ENCODE peak calls at places on chromosomes 11 and 22, in eight cellular contexts. L is mesenchymal stem cell; J is naive thymus-derived CD4-positive, alpha-beta T cell; M is MG63; T is effector memory CD4-positive, alpha-beta T cell; A is fibroblast of the aortic adventitia; F is HFF-Myc; K is A549. G is an unnamed sample.

GRCh38 chr22:20305894-20306645 is 13.8 kb downstream of the DGCR6L start:
- DNase-seq in L (no peak), J (no peak), M (no peak), T (no peak), A (no peak), F (no peak), K (no peak), G (no peak)

GRCh38 chr22:33167998-33168397 is 109.8 kb upstream of the SYN3 start:
- DNase-seq in L (no peak), J (no peak), M (no peak), T (no peak), A (no peak), F (no peak), K (no peak), G (no peak)

GRCh38 chr11:63595296-63595695 is 18.9 kb downstream of the PLAAT3 start:
- DNase-seq in L (no peak), J (no peak), M (peak), T (no peak), A (peak), F (no peak), K (no peak), G (no peak)

GRCh38 chr11:297666-298405 is 1.5 kb downstream of the IFITM5 start:
- DNase-seq in L (no peak), J (no peak), M (no peak), T (no peak), A (peak), F (no peak), K (no peak), G (no peak)

GRCh38 chr22:24129980-24130379 is 51.3 kb upstream of the SUSD2 start:
- DNase-seq in L (no peak), J (no peak), M (no peak), T (no peak), A (no peak), F (no peak), K (no peak), G (no peak)

GRCh38 chr11:48150213-48150612 is 66.4 kb upstream of the OR4B1 start:
- DNase-seq in L (no peak), J (no peak), M (no peak), T (no peak), A (peak), F (no peak), K (no peak), G (peak)

GRCh38 chr11:22246992-22247391 is 54.1 kb downstream of the ANO5 start:
- DNase-seq in L (no peak), J (no peak), M (no peak), T (no peak), A (no peak), F (no peak), K (no peak), G (no peak)

GRCh38 chr22:26169312-26170111 is at the start of gene SEZ6L:
- DNase-seq in L (no peak), J (no peak), M (no peak), T (no peak), A (no peak), F (no peak), K (no peak), G (no peak)

GRCh38 chr22:32619614-32620426 is 145.2 kb downstream of the FBXO7 start:
- DNase-seq in L (peak), J (no peak), M (peak), T (no peak), A (peak), F (no peak), K (no peak), G (peak)

GRCh38 chr22:44383652-44384562 is 71.2 kb upstream of the SHISAL1 start:
- DNase-seq in L (no peak), J (no peak), M (no peak), T (no peak), A (no peak), F (no peak), K (no peak), G (no peak)

GRCh38 chr11:129319751-129320150 is 55.9 kb upstream of the BARX2 start:
- DNase-seq in L (no peak), J (no peak), M (no peak), T (no peak), A (no peak), F (no peak), K (no peak), G (no peak)

GRCh38 chr11:65400295-65401072 is 14.0 kb downstream of the FRMD8 start:
- DNase-seq in L (no peak), J (no peak), M (no peak), T (no peak), A (no peak), F (no peak), K (no peak), G (no peak)

GRCh38 chr11:127052420-127052819 is 51.9 kb upstream of the KIRREL3 start:
- DNase-seq in L (no peak), J (no peak), M (no peak), T (no peak), A (no peak), F (no peak), K (no peak), G (no peak)

GRCh38 chr22:22552630-22553029 is 6.4 kb downstream of the PRAME start:
- DNase-seq in L (no peak), J (no peak), M (no peak), T (no peak), A (no peak), F (no peak), K (no peak), G (no peak)

GRCh38 chr11:15278129-15278528 is 163.4 kb downstream of the INSC start:
- DNase-seq in L (peak), J (no peak), M (no peak), T (no peak), A (no peak), F (no peak), K (no peak), G (no peak)

GRCh38 chr11:17256512-17256911 is 20.0 kb upstream of the NUCB2 start:
- DNase-seq in L (peak), J (no peak), M (peak), T (no peak), A (peak), F (peak), K (no peak), G (peak)

GRCh38 chr11:112499908-112500204 is 239.2 kb upstream of the PLET1 start:
- DNase-seq in L (no peak), J (no peak), M (no peak), T (no peak), A (no peak), F (no peak), K (no peak), G (no peak)

GRCh38 chr11:35352107-35352888 is 67.1 kb downstream of the SLC1A2 start:
- DNase-seq in L (no peak), J (no peak), M (peak), T (no peak), A (peak), F (no peak), K (no peak), G (no peak)

GRCh38 chr11:10044618-10045017 is 249.4 kb downstream of the SBF2 start:
- DNase-seq in L (no peak), J (no peak), M (no peak), T (no peak), A (no peak), F (no peak), K (no peak), G (no peak)

GRCh38 chr11:35287491-35287890 is 131.9 kb downstream of the SLC1A2 start:
- DNase-seq in L (no peak), J (no peak), M (no peak), T (no peak), A (no peak), F (no peak), K (no peak), G (no peak)

GRCh38 chr11:126510621-126511370 is 155.3 kb downstream of the ST3GAL4 start:
- DNase-seq in L (no peak), J (no peak), M (no peak), T (no peak), A (peak), F (no peak), K (no peak), G (no peak)

GRCh38 chr11:112899235-112899634 is 62.0 kb upstream of the NCAM1 start:
- DNase-seq in L (no peak), J (no peak), M (no peak), T (no peak), A (no peak), F (no peak), K (no peak), G (no peak)

GRCh38 chr11:10520562-10520961 is 20.4 kb downstream of the RNF141 start:
- DNase-seq in L (no peak), J (no peak), M (no peak), T (no peak), A (no peak), F (no peak), K (no peak), G (no peak)

GRCh38 chr11:104163100-104164027 is 583 bp downstream of the PDGFD start:
- DNase-seq in L (peak), J (no peak), M (peak), T (no peak), A (peak), F (no peak), K (peak), G (no peak)

GRCh38 chr22:30301995-30302809 is 12.9 kb upstream of the CASTOR1 start:
- DNase-seq in L (peak), J (no peak), M (no peak), T (no peak), A (peak), F (no peak), K (no peak), G (peak)

GRCh38 chr11:103596323-103596722 is 440.1 kb upstream of the DDI1 start:
- DNase-seq in L (no peak), J (no peak), M (no peak), T (no peak), A (no peak), F (no peak), K (no peak), G (no peak)

GRCh38 chr22:25896098-25896497 is 154.1 kb downstream of the MYO18B start:
- DNase-seq in L (no peak), J (no peak), M (no peak), T (no peak), A (no peak), F (no peak), K (no peak), G (no peak)

GRCh38 chr11:95584180-95584579 is 205.4 kb downstream of the FAM76B start:
- DNase-seq in L (peak), J (no peak), M (no peak), T (no peak), A (peak), F (no peak), K (no peak), G (no peak)

GRCh38 chr11:29173660-29174062 is 843.2 kb downstream of the KCNA4 start:
- DNase-seq in L (peak), J (no peak), M (no peak), T (no peak), A (peak), F (peak), K (peak), G (peak)

GRCh38 chr11:19696073-19696472 is 16.6 kb upstream of the NAV2 start:
- DNase-seq in L (no peak), J (no peak), M (no peak), T (no peak), A (no peak), F (no peak), K (no peak), G (no peak)

GRCh38 chr11:44136176-44136945 is 40.9 kb downstream of the EXT2 start:
- DNase-seq in L (no peak), J (no peak), M (no peak), T (no peak), A (no peak), F (no peak), K (no peak), G (no peak)

GRCh38 chr11:67194096-67194495 is 72.2 kb upstream of the GRK2 start:
- DNase-seq in L (no peak), J (no peak), M (no peak), T (no peak), A (no peak), F (no peak), K (no peak), G (no peak)

GRCh38 chr11:92380882-92381281 is 156.3 kb downstream of the FAT3 start:
- DNase-seq in L (no peak), J (no peak), M (peak), T (no peak), A (peak), F (peak), K (no peak), G (peak)

GRCh38 chr11:122491486-122491885 is 164.0 kb upstream of the UBASH3B start:
- DNase-seq in L (no peak), J (no peak), M (no peak), T (no peak), A (peak), F (peak), K (no peak), G (peak)

GRCh38 chr22:33271390-33272161 is 213.4 kb upstream of the SYN3 start:
- DNase-seq in L (no peak), J (no peak), M (peak), T (no peak), A (peak), F (no peak), K (no peak), G (no peak)

GRCh38 chr22:32588063-32588462 is 113.5 kb downstream of the FBXO7 start:
- DNase-seq in L (no peak), J (no peak), M (no peak), T (no peak), A (no peak), F (no peak), K (no peak), G (no peak)

GRCh38 chr22:35835998-35836691 is 118.5 kb downstream of the APOL5 start:
- DNase-seq in L (peak), J (no peak), M (peak), T (no peak), A (peak), F (peak), K (peak), G (peak)

GRCh38 chr11:59918987-59919589 is 19.1 kb upstream of the OOSP1 start:
- DNase-seq in L (peak), J (no peak), M (peak), T (no peak), A (peak), F (no peak), K (peak), G (no peak)

GRCh38 chr22:37117092-37117491 is 7.6 kb upstream of the TMPRSS6 start:
- DNase-seq in L (no peak), J (no peak), M (no peak), T (no peak), A (no peak), F (no peak), K (no peak), G (no peak)
- H3K4me3 ChIP-seq in L (no peak), J (no peak), M (no peak), T (no peak), A (no peak), F (no peak), K (no peak), G (no peak)

DNA sequence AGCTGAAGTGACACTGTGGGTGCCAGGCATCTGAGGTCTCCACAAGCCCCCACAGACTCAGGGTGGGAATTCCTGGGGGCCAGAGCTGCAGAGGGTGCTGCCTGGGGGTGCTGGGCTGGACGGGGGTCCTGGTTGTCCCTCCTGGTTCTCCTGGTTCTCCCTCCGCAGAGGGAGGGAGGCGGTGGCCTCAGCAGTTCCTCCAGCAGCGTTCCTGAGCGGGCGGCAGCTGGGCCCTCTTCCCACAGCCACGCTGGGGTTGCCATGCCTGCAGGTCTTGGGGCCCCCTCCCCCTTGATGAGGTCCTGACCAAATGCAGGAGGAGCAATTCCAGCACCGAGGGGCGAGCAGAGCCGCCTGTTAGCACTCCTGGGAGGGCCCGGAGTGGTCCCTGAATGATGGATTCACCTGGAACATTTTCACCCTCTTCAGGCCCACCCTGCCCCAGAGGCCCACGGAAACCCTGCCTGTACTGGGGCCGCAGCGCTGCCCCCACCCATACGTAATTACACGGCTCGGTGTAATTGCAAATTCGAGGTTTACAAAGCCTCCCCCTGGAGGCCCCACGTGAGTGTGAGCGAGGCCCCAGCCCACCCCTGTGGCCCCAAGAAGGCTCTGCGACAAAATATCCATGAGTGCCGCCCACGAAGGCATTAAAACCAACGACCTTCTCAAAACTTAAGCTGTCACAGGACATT is 635 bp downstream of the C11orf21 start:
- DNase-seq in L (no peak), J (peak), M (no peak), T (no peak), A (no peak), F (no peak), K (no peak), G (no peak)
- H3K4me3 ChIP-seq in L (no peak), J (peak), M (peak), T (peak), A (no peak), F (no peak), K (no peak), G (no peak)

GRCh38 chr11:3052109-3052479 is 5.1 kb downstream of the CARS1 start:
- DNase-seq in L (no peak), J (no peak), M (no peak), T (no peak), A (no peak), F (no peak), K (no peak), G (no peak)
- H3K4me3 ChIP-seq in L (no peak), J (no peak), M (no peak), T (no peak), A (no peak), F (no peak), K (no peak), G (no peak)

DNA sequence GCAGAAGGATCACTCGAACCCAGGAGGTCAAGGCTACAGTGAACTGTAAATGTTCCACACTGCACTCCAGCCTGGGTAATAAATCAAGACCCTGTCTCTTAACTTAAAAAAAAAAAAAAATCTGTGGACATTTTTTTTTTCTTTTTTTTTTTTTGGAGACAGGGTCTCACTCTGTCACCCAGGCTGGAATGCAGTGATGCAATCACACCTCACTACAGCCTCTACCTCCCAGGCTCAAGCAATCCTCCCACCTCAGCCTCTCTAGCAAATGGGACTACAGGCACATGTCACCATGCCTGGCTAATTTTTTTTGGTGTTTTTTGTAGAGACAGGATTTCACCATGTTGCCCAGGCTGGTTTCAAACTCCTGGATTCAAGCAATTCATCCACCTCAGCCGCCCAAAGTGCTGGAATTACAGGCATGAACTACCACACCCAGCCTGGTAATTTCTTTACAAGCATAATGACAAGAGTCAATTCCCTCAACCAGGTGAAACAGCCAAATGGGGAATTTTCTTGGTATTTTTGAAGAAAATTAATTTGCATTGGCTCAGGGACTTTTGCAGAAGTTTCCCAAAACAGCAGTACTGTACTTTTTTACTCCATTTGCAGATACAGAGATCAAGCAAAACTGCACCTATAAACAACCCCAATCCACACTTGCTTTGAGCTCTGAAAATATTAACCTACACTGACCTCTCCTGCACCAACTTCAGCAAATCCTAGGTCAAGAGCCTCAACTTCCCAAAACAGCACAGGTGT is 44.0 kb downstream of the MRTFA start:
- DNase-seq in L (no peak), J (no peak), M (no peak), T (no peak), A (no peak), F (no peak), K (no peak), G (no peak)
- H3K4me3 ChIP-seq in L (no peak), J (no peak), M (no peak), T (no peak), A (no peak), F (no peak), K (no peak), G (no peak)

GRCh38 chr11:45664376-45665205 is 831 bp downstream of the CHST1 start:
- DNase-seq in L (no peak), J (no peak), M (no peak), T (no peak), A (no peak), F (no peak), K (no peak), G (no peak)

GRCh38 chr11:45663486-45664375 is 1.7 kb downstream of the CHST1 start:
- DNase-seq in L (peak), J (no peak), M (no peak), T (no peak), A (peak), F (no peak), K (no peak), G (no peak)

GRCh38 chr11:45662096-45662664 is 3.2 kb downstream of the CHST1 start:
- DNase-seq in L (no peak), J (no peak), M (no peak), T (no peak), A (no peak), F (no peak), K (no peak), G (no peak)

GRCh38 chr11:45661417-45662055 is 3.9 kb downstream of the CHST1 start:
- DNase-seq in L (no peak), J (no peak), M (no peak), T (no peak), A (no peak), F (no peak), K (no peak), G (no peak)

DNA sequence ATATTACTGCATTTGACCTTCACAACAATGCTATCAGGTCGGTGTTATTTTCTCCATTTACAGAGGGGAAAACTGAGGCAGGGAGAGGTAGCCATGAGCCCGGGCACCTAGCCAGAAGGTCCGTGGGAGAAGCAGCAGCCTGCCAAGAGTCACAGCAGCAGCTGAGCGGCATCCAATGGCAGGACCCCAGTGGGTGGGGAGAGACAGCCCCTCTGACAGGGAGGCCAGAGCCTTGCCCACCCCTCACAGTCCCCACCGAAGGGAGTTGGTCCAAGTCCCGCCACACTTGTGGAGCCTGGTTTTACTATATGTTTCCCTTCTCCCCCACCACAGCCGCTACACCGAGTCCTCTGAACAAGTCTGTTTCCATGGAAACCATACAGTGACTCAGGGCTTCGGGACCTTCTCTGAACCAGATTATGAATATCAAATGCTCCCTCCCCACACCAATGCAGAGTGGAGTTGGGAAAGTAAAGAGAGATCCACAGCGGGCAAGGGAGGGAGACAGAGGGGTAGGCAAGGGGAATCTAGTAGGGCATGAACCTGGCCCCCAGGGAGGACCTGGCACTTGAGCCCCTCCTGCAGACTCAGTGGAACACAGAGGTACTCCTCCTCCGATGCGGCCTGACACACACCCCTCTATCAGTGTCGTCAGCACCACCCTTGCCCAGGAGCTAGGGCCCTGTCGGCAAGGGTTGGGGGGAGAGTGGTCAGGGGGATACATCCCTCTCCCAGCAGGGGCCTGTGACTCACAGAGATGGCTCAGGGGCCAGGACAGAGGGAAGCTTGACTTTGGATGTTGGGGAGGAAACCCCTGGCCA is 2.5 kb downstream of the CHST1 start:
- DNase-seq in L (peak), J (no peak), M (peak), T (no peak), A (peak), F (peak), K (peak), G (peak)
- H3K4me3 ChIP-seq in L (peak), J (no peak), M (no peak), T (no peak), A (no peak), F (no peak), K (no peak), G (peak)

G was measured in skeletal muscle cell.